ENCODE peak calls at places on chromosomes 5 and 9, in six cellular contexts. L, Q, T, O, I and C are unnamed samples.

GRCh38 chr9:73156593-73157187 is 5.0 kb downstream of the ANXA1 start:
- DNase-seq in L (no peak), Q (no peak), T (no peak), O (no peak), I (no peak), C (no peak)

GRCh38 chr5:172028167-172028566 is 21.7 kb upstream of the FBXW11 start:
- DNase-seq in L (no peak), Q (no peak), T (no peak), O (no peak), I (no peak), C (no peak)

GRCh38 chr5:173456751-173457171 is 128.5 kb upstream of the STC2 start:
- DNase-seq in L (no peak), Q (no peak), T (no peak), O (no peak), I (no peak), C (no peak)

GRCh38 chr5:112310746-112311145 is 108.3 kb downstream of the EPB41L4A start:
- DNase-seq in L (no peak), Q (no peak), T (no peak), O (no peak), I (no peak), C (no peak)

GRCh38 chr9:125476645-125477044 is 215.0 kb downstream of the GAPVD1 start:
- DNase-seq in L (no peak), Q (no peak), T (peak; percentile 73), O (peak; percentile 27), I (no peak), C (no peak)

GRCh38 chr5:165616550-165617430 is 2111.4 kb downstream of the MAT2B start:
- DNase-seq in L (no peak), Q (no peak), T (no peak), O (no peak), I (no peak), C (no peak)

GRCh38 chr9:136239135-136239962 is 6.3 kb downstream of the QSOX2 start:
- DNase-seq in L (no peak), Q (no peak), T (no peak), O (no peak), I (no peak), C (no peak)

GRCh38 chr9:8600914-8601680 is 801.5 kb upstream of the DMAC1 start:
- DNase-seq in L (no peak), Q (no peak), T (no peak), O (no peak), I (no peak), C (no peak)

GRCh38 chr9:136317695-136318094 is 9.6 kb upstream of the GPSM1 start:
- DNase-seq in L (no peak), Q (no peak), T (no peak), O (no peak), I (no peak), C (no peak)

GRCh38 chr9:131667576-131667975 is 72.3 kb downstream of the RAPGEF1 start:
- DNase-seq in L (no peak), Q (no peak), T (no peak), O (no peak), I (no peak), C (no peak)

GRCh38 chr9:107213561-107214028 is 69.5 kb upstream of the RAD23B start:
- DNase-seq in L (peak; percentile 76), Q (no peak), T (peak; percentile 8), O (peak; percentile 78), I (no peak), C (peak; percentile 96)

GRCh38 chr5:107980923-107981748 is 310.4 kb upstream of the EFNA5 start:
- DNase-seq in L (no peak), Q (no peak), T (no peak), O (no peak), I (no peak), C (no peak)

GRCh38 chr9:136409557-136410455 is 608 bp downstream of the ENTR1 start:
- DNase-seq in L (no peak), Q (no peak), T (peak; percentile 32), O (peak; percentile 30), I (peak; percentile 60), C (no peak)

GRCh38 chr9:134575103-134575816 is 66.3 kb upstream of the COL5A1 start:
- DNase-seq in L (no peak), Q (peak; percentile 16), T (no peak), O (no peak), I (peak; percentile 44), C (no peak)

GRCh38 chr9:17216011-17216410 is 81.2 kb downstream of the CNTLN start:
- DNase-seq in L (no peak), Q (no peak), T (no peak), O (no peak), I (no peak), C (no peak)

GRCh38 chr5:38780316-38780715 is 65.5 kb upstream of the OSMR start:
- DNase-seq in L (no peak), Q (no peak), T (no peak), O (no peak), I (no peak), C (no peak)

GRCh38 chr5:92421937-92422336 is 1038.8 kb upstream of the ARRDC3 start:
- DNase-seq in L (no peak), Q (no peak), T (no peak), O (no peak), I (no peak), C (peak; percentile 31)

GRCh38 chr5:141941307-141941706 is 16.7 kb downstream of the PCDH12 start:
- DNase-seq in L (no peak), Q (no peak), T (no peak), O (no peak), I (no peak), C (no peak)

GRCh38 chr5:68148096-68148495 is 67.5 kb upstream of the PIK3R1 start:
- DNase-seq in L (no peak), Q (no peak), T (no peak), O (no peak), I (no peak), C (no peak)

GRCh38 chr9:90433398-90433890 is 209.2 kb downstream of the DIRAS2 start:
- DNase-seq in L (no peak), Q (peak; percentile 76), T (peak; percentile 13), O (no peak), I (peak; percentile 80), C (no peak)

GRCh38 chr9:114501786-114502682 is 3.2 kb downstream of the WHRN start:
- DNase-seq in L (no peak), Q (peak; percentile 35), T (peak; percentile 64), O (peak; percentile 48), I (peak; percentile 57), C (no peak)

GRCh38 chr9:93908591-93909241 is 46.4 kb downstream of the BARX1 start:
- DNase-seq in L (no peak), Q (no peak), T (peak; percentile 28), O (no peak), I (no peak), C (no peak)

GRCh38 chr9:110115341-110115820 is 92.6 kb downstream of the C9orf152 start:
- DNase-seq in L (no peak), Q (no peak), T (no peak), O (no peak), I (no peak), C (no peak)

GRCh38 chr9:21095561-21095960 is 17.8 kb upstream of the IFNB1 start:
- DNase-seq in L (no peak), Q (no peak), T (no peak), O (no peak), I (no peak), C (no peak)

GRCh38 chr9:21102311-21102710 is 24.6 kb upstream of the IFNB1 start:
- DNase-seq in L (no peak), Q (no peak), T (no peak), O (no peak), I (no peak), C (no peak)

GRCh38 chr9:21096901-21097255 is 19.1 kb upstream of the IFNB1 start:
- DNase-seq in L (no peak), Q (no peak), T (no peak), O (no peak), I (no peak), C (no peak)

GRCh38 chr9:21096172-21096900 is 18.6 kb upstream of the IFNB1 start:
- DNase-seq in L (peak; percentile 46), Q (no peak), T (no peak), O (no peak), I (no peak), C (no peak)

DNA sequence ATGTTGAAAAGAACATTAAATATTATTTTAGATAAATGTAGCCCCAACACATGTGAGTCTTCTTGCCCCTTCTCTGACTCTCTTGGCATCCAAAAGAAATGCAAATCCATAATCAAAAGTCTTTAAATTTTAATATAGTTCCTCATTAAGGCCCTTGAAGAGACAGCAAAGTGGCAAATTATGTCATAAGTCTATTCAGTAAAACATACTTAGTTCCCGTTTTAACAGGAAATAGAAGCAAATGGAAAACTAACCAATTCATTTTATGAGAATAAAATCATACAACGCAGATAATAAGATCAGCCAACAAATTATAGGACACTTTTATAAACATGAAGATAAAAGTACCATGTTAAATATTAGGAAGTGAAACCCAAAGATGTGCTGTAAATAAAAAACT is 20.1 kb upstream of the IFNB1 start:
- DNase-seq in L (no peak), Q (no peak), T (no peak), O (no peak), I (no peak), C (no peak)
- TF ChIP-seq ZNF274 in L (no peak), Q (no peak), T (no peak), O (no peak), I (no peak), C (no peak)

DNA sequence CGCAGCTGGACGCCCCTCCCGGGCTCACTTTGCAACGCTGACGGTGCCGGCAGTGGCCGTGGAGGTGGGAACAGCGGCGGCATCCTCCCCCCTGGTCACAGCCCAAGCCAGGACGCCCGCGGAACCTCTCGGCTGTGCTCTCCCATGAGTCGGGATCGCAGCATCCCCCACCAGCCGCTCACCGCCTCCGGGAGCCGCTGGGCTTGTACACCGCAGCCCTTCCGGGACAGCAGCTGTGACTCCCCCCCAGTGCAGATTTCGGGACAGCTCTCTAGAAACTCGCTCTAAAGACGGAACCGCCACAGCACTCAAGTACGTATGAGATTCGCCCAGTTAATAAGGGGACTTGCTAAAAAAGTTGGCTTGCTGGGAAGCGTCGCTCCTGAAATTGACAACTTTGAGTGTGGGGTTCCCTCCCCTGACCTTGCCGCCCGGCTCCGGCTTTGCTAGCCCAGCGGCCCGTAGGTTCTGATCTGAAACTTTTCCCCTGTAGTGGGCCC is 461 bp downstream of the NR4A3 start:
- DNase-seq in L (no peak), Q (no peak), T (no peak), O (no peak), I (peak; percentile 72), C (no peak)
- TF ChIP-seq ZNF274 in L (no peak), Q (no peak), T (no peak), O (no peak), I (no peak), C (no peak)

GRCh38 chr5:177346820-177347219 is 4.6 kb downstream of the LMAN2 start:
- DNase-seq in L (no peak), Q (no peak), T (no peak), O (no peak), I (no peak), C (no peak)
- TF ChIP-seq ZNF274 in L (no peak), Q (no peak), T (no peak), O (no peak), I (no peak), C (no peak)

DNA sequence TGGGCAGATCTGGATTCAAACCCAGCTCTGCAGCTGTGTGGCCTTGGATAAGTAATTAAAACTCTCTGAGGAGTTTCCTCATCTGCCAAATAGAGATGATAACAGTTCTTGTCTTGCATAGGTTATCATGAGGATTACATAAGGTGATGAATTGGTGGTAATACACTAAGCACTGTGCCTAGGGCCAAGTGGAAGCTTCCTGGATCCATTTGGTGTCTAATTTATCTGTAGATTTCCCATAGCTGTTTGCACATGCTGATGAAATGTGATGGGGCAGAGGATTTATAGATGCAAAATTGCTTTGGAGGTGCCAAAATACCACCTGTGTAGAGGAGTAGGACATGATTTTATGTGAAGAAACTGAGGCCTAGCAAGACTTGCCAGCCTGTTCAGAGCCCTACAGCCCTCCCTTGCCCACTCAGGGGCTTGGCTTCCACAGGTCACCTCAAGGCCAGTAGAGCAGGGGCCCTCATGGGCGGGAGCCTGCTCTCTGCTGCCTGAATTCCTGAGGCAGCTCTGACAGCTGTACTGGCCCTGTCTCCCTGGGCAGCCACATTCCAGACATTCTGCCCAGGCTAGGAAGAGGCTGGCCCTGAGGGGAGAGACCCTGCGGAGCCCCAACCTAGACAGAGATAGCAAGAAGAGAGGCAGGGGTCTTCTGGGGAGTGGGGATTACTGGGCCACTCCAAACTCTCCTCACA is 5.9 kb upstream of the FAT2 start:
- DNase-seq in L (no peak), Q (no peak), T (no peak), O (peak; percentile 31), I (no peak), C (no peak)
- TF ChIP-seq ZNF274 in L (no peak), Q (no peak), T (no peak), O (no peak), I (no peak), C (no peak)